ENCODE peak calls at places on chromosomes 16 and 17, in nine cellular contexts. One of them, this sample, is unnamed.

GRCh38 chr17:35291802-35292201 is 48.9 kb downstream of the SLFN5 start:
- DNase-seq in EH: peak
- DNase-seq in LoVo: no peak
- DNase-seq in RCC 7860: no peak
- DNase-seq in T follicular helper cell: no peak
- DNase-seq in stimulated activated CD4-positive, alpha-beta T cell treated with anti-CD3 and anti-CD28 coated beads, Interleukin-4, amount 100 ng/mL, for 24 hours: no peak
- DNase-seq in anterior cingulate cortex: no peak
- DNase-seq in amygdala: no peak
- DNase-seq in stimulated activated CD8-positive, alpha-beta memory T cell treated with anti-CD3 and anti-CD28 coated beads, Interleukin-4, amount 100 ng/mL, for 1 hour: no peak
- DNase-seq in this sample: no peak

GRCh38 chr16:75261590-75262078 is 10.2 kb upstream of the BCAR1 start:
- DNase-seq in EH: no peak
- DNase-seq in LoVo: no peak
- DNase-seq in RCC 7860: no peak
- DNase-seq in T follicular helper cell: no peak
- DNase-seq in stimulated activated CD4-positive, alpha-beta T cell treated with anti-CD3 and anti-CD28 coated beads, Interleukin-4, amount 100 ng/mL, for 24 hours: no peak
- DNase-seq in anterior cingulate cortex: no peak
- DNase-seq in amygdala: no peak
- DNase-seq in stimulated activated CD8-positive, alpha-beta memory T cell treated with anti-CD3 and anti-CD28 coated beads, Interleukin-4, amount 100 ng/mL, for 1 hour: no peak
- DNase-seq in this sample: no peak

GRCh38 chr16:10531582-10531981 is 48.8 kb downstream of the EMP2 start:
- DNase-seq in EH: no peak
- DNase-seq in LoVo: no peak
- DNase-seq in RCC 7860: no peak
- DNase-seq in T follicular helper cell: no peak
- DNase-seq in stimulated activated CD4-positive, alpha-beta T cell treated with anti-CD3 and anti-CD28 coated beads, Interleukin-4, amount 100 ng/mL, for 24 hours: no peak
- DNase-seq in anterior cingulate cortex: no peak
- DNase-seq in amygdala: no peak
- DNase-seq in stimulated activated CD8-positive, alpha-beta memory T cell treated with anti-CD3 and anti-CD28 coated beads, Interleukin-4, amount 100 ng/mL, for 1 hour: no peak
- DNase-seq in this sample: no peak

GRCh38 chr16:684067-684794 is at the start of gene JMJD8:
- DNase-seq in EH: peak
- DNase-seq in LoVo: peak
- DNase-seq in RCC 7860: peak
- DNase-seq in T follicular helper cell: peak
- DNase-seq in stimulated activated CD4-positive, alpha-beta T cell treated with anti-CD3 and anti-CD28 coated beads, Interleukin-4, amount 100 ng/mL, for 24 hours: peak
- DNase-seq in anterior cingulate cortex: peak
- DNase-seq in amygdala: peak
- DNase-seq in stimulated activated CD8-positive, alpha-beta memory T cell treated with anti-CD3 and anti-CD28 coated beads, Interleukin-4, amount 100 ng/mL, for 1 hour: peak
- DNase-seq in this sample: peak

GRCh38 chr17:50452627-50453300 is 15.9 kb downstream of the CHAD start:
- DNase-seq in EH: peak
- DNase-seq in LoVo: peak
- DNase-seq in RCC 7860: no peak
- DNase-seq in T follicular helper cell: no peak
- DNase-seq in stimulated activated CD4-positive, alpha-beta T cell treated with anti-CD3 and anti-CD28 coated beads, Interleukin-4, amount 100 ng/mL, for 24 hours: no peak
- DNase-seq in anterior cingulate cortex: no peak
- DNase-seq in amygdala: no peak
- DNase-seq in stimulated activated CD8-positive, alpha-beta memory T cell treated with anti-CD3 and anti-CD28 coated beads, Interleukin-4, amount 100 ng/mL, for 1 hour: no peak
- DNase-seq in this sample: no peak

GRCh38 chr17:6669479-6670212 is 18.1 kb downstream of the C17orf100 start:
- DNase-seq in EH: no peak
- DNase-seq in LoVo: peak
- DNase-seq in RCC 7860: no peak
- DNase-seq in T follicular helper cell: no peak
- DNase-seq in stimulated activated CD4-positive, alpha-beta T cell treated with anti-CD3 and anti-CD28 coated beads, Interleukin-4, amount 100 ng/mL, for 24 hours: no peak
- DNase-seq in anterior cingulate cortex: no peak
- DNase-seq in amygdala: no peak
- DNase-seq in stimulated activated CD8-positive, alpha-beta memory T cell treated with anti-CD3 and anti-CD28 coated beads, Interleukin-4, amount 100 ng/mL, for 1 hour: no peak
- DNase-seq in this sample: peak

GRCh38 chr17:2192367-2193028 is 111.1 kb downstream of the SMG6 start:
- DNase-seq in EH: peak
- DNase-seq in LoVo: no peak
- DNase-seq in RCC 7860: peak
- DNase-seq in T follicular helper cell: peak
- DNase-seq in stimulated activated CD4-positive, alpha-beta T cell treated with anti-CD3 and anti-CD28 coated beads, Interleukin-4, amount 100 ng/mL, for 24 hours: peak
- DNase-seq in anterior cingulate cortex: no peak
- DNase-seq in amygdala: no peak
- DNase-seq in stimulated activated CD8-positive, alpha-beta memory T cell treated with anti-CD3 and anti-CD28 coated beads, Interleukin-4, amount 100 ng/mL, for 1 hour: peak
- DNase-seq in this sample: peak

GRCh38 chr17:35051183-35051578 is 12.3 kb downstream of the RFFL start:
- DNase-seq in EH: no peak
- DNase-seq in LoVo: no peak
- DNase-seq in RCC 7860: no peak
- DNase-seq in T follicular helper cell: peak
- DNase-seq in stimulated activated CD4-positive, alpha-beta T cell treated with anti-CD3 and anti-CD28 coated beads, Interleukin-4, amount 100 ng/mL, for 24 hours: peak
- DNase-seq in anterior cingulate cortex: no peak
- DNase-seq in amygdala: no peak
- DNase-seq in stimulated activated CD8-positive, alpha-beta memory T cell treated with anti-CD3 and anti-CD28 coated beads, Interleukin-4, amount 100 ng/mL, for 1 hour: no peak
- DNase-seq in this sample: peak

GRCh38 chr17:73824321-73824720 is 180.1 kb upstream of the SDK2 start:
- DNase-seq in EH: no peak
- DNase-seq in LoVo: no peak
- DNase-seq in RCC 7860: no peak
- DNase-seq in T follicular helper cell: no peak
- DNase-seq in stimulated activated CD4-positive, alpha-beta T cell treated with anti-CD3 and anti-CD28 coated beads, Interleukin-4, amount 100 ng/mL, for 24 hours: no peak
- DNase-seq in anterior cingulate cortex: no peak
- DNase-seq in amygdala: no peak
- DNase-seq in stimulated activated CD8-positive, alpha-beta memory T cell treated with anti-CD3 and anti-CD28 coated beads, Interleukin-4, amount 100 ng/mL, for 1 hour: no peak
- DNase-seq in this sample: no peak

GRCh38 chr16:84942786-84943185 is 68.5 kb downstream of the ZDHHC7 start:
- DNase-seq in EH: peak
- DNase-seq in LoVo: no peak
- DNase-seq in RCC 7860: peak
- DNase-seq in T follicular helper cell: no peak
- DNase-seq in stimulated activated CD4-positive, alpha-beta T cell treated with anti-CD3 and anti-CD28 coated beads, Interleukin-4, amount 100 ng/mL, for 24 hours: no peak
- DNase-seq in anterior cingulate cortex: no peak
- DNase-seq in amygdala: no peak
- DNase-seq in stimulated activated CD8-positive, alpha-beta memory T cell treated with anti-CD3 and anti-CD28 coated beads, Interleukin-4, amount 100 ng/mL, for 1 hour: no peak
- DNase-seq in this sample: peak

GRCh38 chr17:50109785-50110184 is 14.6 kb downstream of the PDK2 start:
- DNase-seq in EH: no peak
- DNase-seq in LoVo: no peak
- DNase-seq in RCC 7860: no peak
- DNase-seq in T follicular helper cell: no peak
- DNase-seq in stimulated activated CD4-positive, alpha-beta T cell treated with anti-CD3 and anti-CD28 coated beads, Interleukin-4, amount 100 ng/mL, for 24 hours: no peak
- DNase-seq in anterior cingulate cortex: no peak
- DNase-seq in amygdala: no peak
- DNase-seq in stimulated activated CD8-positive, alpha-beta memory T cell treated with anti-CD3 and anti-CD28 coated beads, Interleukin-4, amount 100 ng/mL, for 1 hour: no peak
- DNase-seq in this sample: no peak

GRCh38 chr17:76005263-76006149 is 4.9 kb downstream of the CDK3 start:
- DNase-seq in EH: peak
- DNase-seq in LoVo: peak
- DNase-seq in RCC 7860: peak
- DNase-seq in T follicular helper cell: peak
- DNase-seq in stimulated activated CD4-positive, alpha-beta T cell treated with anti-CD3 and anti-CD28 coated beads, Interleukin-4, amount 100 ng/mL, for 24 hours: peak
- DNase-seq in anterior cingulate cortex: peak
- DNase-seq in amygdala: peak
- DNase-seq in stimulated activated CD8-positive, alpha-beta memory T cell treated with anti-CD3 and anti-CD28 coated beads, Interleukin-4, amount 100 ng/mL, for 1 hour: peak
- DNase-seq in this sample: peak

GRCh38 chr17:74020522-74020921 is 183.0 kb upstream of the RPL38 start:
- DNase-seq in EH: no peak
- DNase-seq in LoVo: no peak
- DNase-seq in RCC 7860: no peak
- DNase-seq in T follicular helper cell: no peak
- DNase-seq in stimulated activated CD4-positive, alpha-beta T cell treated with anti-CD3 and anti-CD28 coated beads, Interleukin-4, amount 100 ng/mL, for 24 hours: no peak
- DNase-seq in anterior cingulate cortex: no peak
- DNase-seq in amygdala: no peak
- DNase-seq in stimulated activated CD8-positive, alpha-beta memory T cell treated with anti-CD3 and anti-CD28 coated beads, Interleukin-4, amount 100 ng/mL, for 1 hour: no peak
- DNase-seq in this sample: no peak